ENCODE peak calls at places on chromosomes 5 and 9, in nine cellular contexts. One of them, this sample, is unnamed.

GRCh38 chr9:94935396-94935795 is 208.9 kb downstream of the AOPEP start:
- DNase-seq in upper lobe of right lung: no peak
- DNase-seq in transverse colon: no peak
- DNase-seq in lung: no peak
- DNase-seq in fibroblast of pulmonary artery: no peak
- DNase-seq in CD8-positive, alpha-beta T cell: no peak
- DNase-seq in WERI-Rb-1: no peak
- DNase-seq in brain microvascular endothelial cell: no peak
- DNase-seq in mucosa of descending colon: no peak
- DNase-seq in this sample: no peak

GRCh38 chr9:21828853-21829405 is 26.5 kb downstream of the MTAP start:
- DNase-seq in upper lobe of right lung: no peak
- DNase-seq in transverse colon: no peak
- DNase-seq in lung: no peak
- DNase-seq in fibroblast of pulmonary artery: no peak
- DNase-seq in CD8-positive, alpha-beta T cell: no peak
- DNase-seq in WERI-Rb-1: no peak
- DNase-seq in brain microvascular endothelial cell: no peak
- DNase-seq in mucosa of descending colon: no peak
- DNase-seq in this sample: no peak

GRCh38 chr5:159768243-159768642 is 148.0 kb upstream of the ADRA1B start:
- DNase-seq in upper lobe of right lung: no peak
- DNase-seq in transverse colon: no peak
- DNase-seq in lung: no peak
- DNase-seq in fibroblast of pulmonary artery: peak
- DNase-seq in CD8-positive, alpha-beta T cell: no peak
- DNase-seq in WERI-Rb-1: no peak
- DNase-seq in brain microvascular endothelial cell: no peak
- DNase-seq in mucosa of descending colon: no peak
- DNase-seq in this sample: no peak

GRCh38 chr5:146538441-146538840 is 22.5 kb upstream of the GPR151 start:
- DNase-seq in upper lobe of right lung: no peak
- DNase-seq in transverse colon: no peak
- DNase-seq in lung: no peak
- DNase-seq in fibroblast of pulmonary artery: no peak
- DNase-seq in CD8-positive, alpha-beta T cell: no peak
- DNase-seq in WERI-Rb-1: no peak
- DNase-seq in brain microvascular endothelial cell: no peak
- DNase-seq in mucosa of descending colon: no peak
- DNase-seq in this sample: no peak

GRCh38 chr5:74517700-74518099 is 122.8 kb downstream of the ENC1 start:
- DNase-seq in upper lobe of right lung: no peak
- DNase-seq in transverse colon: no peak
- DNase-seq in lung: no peak
- DNase-seq in fibroblast of pulmonary artery: peak
- DNase-seq in CD8-positive, alpha-beta T cell: no peak
- DNase-seq in WERI-Rb-1: no peak
- DNase-seq in brain microvascular endothelial cell: peak
- DNase-seq in mucosa of descending colon: no peak
- DNase-seq in this sample: peak

GRCh38 chr5:149839761-149840160 is 104.8 kb downstream of the PDE6A start:
- DNase-seq in upper lobe of right lung: no peak
- DNase-seq in transverse colon: no peak
- DNase-seq in lung: no peak
- DNase-seq in fibroblast of pulmonary artery: peak
- DNase-seq in CD8-positive, alpha-beta T cell: no peak
- DNase-seq in WERI-Rb-1: no peak
- DNase-seq in brain microvascular endothelial cell: no peak
- DNase-seq in mucosa of descending colon: no peak
- DNase-seq in this sample: no peak

GRCh38 chr9:101437806-101438232 is 2.2 kb upstream of the ALDOB start:
- DNase-seq in upper lobe of right lung: no peak
- DNase-seq in transverse colon: peak
- DNase-seq in lung: no peak
- DNase-seq in fibroblast of pulmonary artery: no peak
- DNase-seq in CD8-positive, alpha-beta T cell: no peak
- DNase-seq in WERI-Rb-1: no peak
- DNase-seq in brain microvascular endothelial cell: no peak
- DNase-seq in mucosa of descending colon: no peak
- DNase-seq in this sample: no peak

GRCh38 chr5:175253597-175253996 is 190.4 kb downstream of the DRD1 start:
- DNase-seq in upper lobe of right lung: no peak
- DNase-seq in transverse colon: no peak
- DNase-seq in lung: no peak
- DNase-seq in fibroblast of pulmonary artery: no peak
- DNase-seq in CD8-positive, alpha-beta T cell: no peak
- DNase-seq in WERI-Rb-1: no peak
- DNase-seq in brain microvascular endothelial cell: peak
- DNase-seq in mucosa of descending colon: no peak
- DNase-seq in this sample: no peak

GRCh38 chr5:52520171-52520570 is 267.5 kb upstream of the ITGA1 start:
- DNase-seq in upper lobe of right lung: no peak
- DNase-seq in transverse colon: no peak
- DNase-seq in lung: no peak
- DNase-seq in fibroblast of pulmonary artery: no peak
- DNase-seq in CD8-positive, alpha-beta T cell: no peak
- DNase-seq in WERI-Rb-1: no peak
- DNase-seq in brain microvascular endothelial cell: no peak
- DNase-seq in mucosa of descending colon: no peak
- DNase-seq in this sample: no peak

GRCh38 chr5:73150872-73151271 is 22.1 kb upstream of the TMEM174 start:
- DNase-seq in upper lobe of right lung: no peak
- DNase-seq in transverse colon: peak
- DNase-seq in lung: no peak
- DNase-seq in fibroblast of pulmonary artery: no peak
- DNase-seq in CD8-positive, alpha-beta T cell: no peak
- DNase-seq in WERI-Rb-1: no peak
- DNase-seq in brain microvascular endothelial cell: no peak
- DNase-seq in mucosa of descending colon: peak
- DNase-seq in this sample: no peak

GRCh38 chr9:107650321-107650720 is 160.8 kb upstream of the KLF4 start:
- DNase-seq in upper lobe of right lung: no peak
- DNase-seq in transverse colon: no peak
- DNase-seq in lung: no peak
- DNase-seq in fibroblast of pulmonary artery: no peak
- DNase-seq in CD8-positive, alpha-beta T cell: no peak
- DNase-seq in WERI-Rb-1: no peak
- DNase-seq in brain microvascular endothelial cell: peak
- DNase-seq in mucosa of descending colon: no peak
- DNase-seq in this sample: peak

GRCh38 chr9:87596862-87597261 is 99.2 kb downstream of the DAPK1 start:
- DNase-seq in upper lobe of right lung: peak
- DNase-seq in transverse colon: peak
- DNase-seq in lung: peak
- DNase-seq in fibroblast of pulmonary artery: peak
- DNase-seq in CD8-positive, alpha-beta T cell: no peak
- DNase-seq in WERI-Rb-1: no peak
- DNase-seq in brain microvascular endothelial cell: no peak
- DNase-seq in mucosa of descending colon: no peak
- DNase-seq in this sample: no peak

GRCh38 chr9:89183146-89183545 is 4.5 kb upstream of the SHC3 start:
- DNase-seq in upper lobe of right lung: no peak
- DNase-seq in transverse colon: no peak
- DNase-seq in lung: no peak
- DNase-seq in fibroblast of pulmonary artery: no peak
- DNase-seq in CD8-positive, alpha-beta T cell: no peak
- DNase-seq in WERI-Rb-1: no peak
- DNase-seq in brain microvascular endothelial cell: no peak
- DNase-seq in mucosa of descending colon: no peak
- DNase-seq in this sample: no peak
- TF ChIP-seq CTCF in upper lobe of right lung: no peak
- TF ChIP-seq CTCF in transverse colon: no peak
- TF ChIP-seq CTCF in lung: no peak
- TF ChIP-seq CTCF in fibroblast of pulmonary artery: no peak
- TF ChIP-seq CTCF in CD8-positive, alpha-beta T cell: no peak
- TF ChIP-seq CTCF in WERI-Rb-1: peak
- TF ChIP-seq CTCF in brain microvascular endothelial cell: peak
- TF ChIP-seq CTCF in mucosa of descending colon: no peak
- TF ChIP-seq CTCF in this sample: no peak

DNA sequence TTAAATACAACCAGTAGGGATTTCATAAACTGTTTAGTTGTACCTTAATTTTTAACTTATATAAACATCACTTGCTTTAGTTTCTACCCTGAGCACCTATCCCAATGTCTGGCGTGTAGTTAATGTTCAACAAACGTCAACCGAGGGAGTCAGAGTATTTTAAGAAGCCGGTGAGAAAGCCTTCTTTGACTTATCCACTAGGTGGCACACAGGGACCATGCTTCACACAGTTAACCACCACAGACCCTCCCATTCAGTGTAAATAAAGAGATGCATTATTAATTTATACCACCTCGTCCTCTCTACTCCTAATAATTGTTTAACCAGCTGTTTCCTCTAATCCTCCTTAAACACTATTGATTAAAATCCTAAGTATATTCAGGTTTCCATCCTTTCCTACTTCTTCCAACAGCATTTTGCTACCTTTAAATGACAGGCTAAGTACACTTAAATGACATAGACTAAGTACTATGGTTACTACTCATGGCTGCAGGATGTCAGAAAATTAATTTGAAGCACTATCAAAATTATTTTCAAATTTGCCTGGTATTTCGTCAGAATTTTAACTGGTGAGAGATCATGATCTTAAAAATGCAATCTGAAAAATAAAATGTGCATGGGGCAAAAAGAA is 2.3 kb downstream of the HAPLN1 start:
- DNase-seq in upper lobe of right lung: no peak
- DNase-seq in transverse colon: peak
- DNase-seq in lung: no peak
- DNase-seq in fibroblast of pulmonary artery: peak
- DNase-seq in CD8-positive, alpha-beta T cell: no peak
- DNase-seq in WERI-Rb-1: peak
- DNase-seq in brain microvascular endothelial cell: peak
- DNase-seq in mucosa of descending colon: no peak
- DNase-seq in this sample: peak
- H3K4me3 ChIP-seq in upper lobe of right lung: no peak
- H3K4me3 ChIP-seq in transverse colon: no peak
- H3K4me3 ChIP-seq in lung: no peak
- H3K4me3 ChIP-seq in fibroblast of pulmonary artery: no peak
- H3K4me3 ChIP-seq in CD8-positive, alpha-beta T cell: no peak
- H3K4me3 ChIP-seq in WERI-Rb-1: no peak
- H3K4me3 ChIP-seq in brain microvascular endothelial cell: no peak
- H3K4me3 ChIP-seq in mucosa of descending colon: no peak
- H3K4me3 ChIP-seq in this sample: no peak

GRCh38 chr9:110638381-110638954 is 30.1 kb upstream of the MUSK start:
- DNase-seq in upper lobe of right lung: no peak
- DNase-seq in transverse colon: no peak
- DNase-seq in lung: no peak
- DNase-seq in fibroblast of pulmonary artery: peak
- DNase-seq in CD8-positive, alpha-beta T cell: no peak
- DNase-seq in WERI-Rb-1: no peak
- DNase-seq in brain microvascular endothelial cell: no peak
- DNase-seq in mucosa of descending colon: no peak
- DNase-seq in this sample: no peak
- TF ChIP-seq CTCF in upper lobe of right lung: peak
- TF ChIP-seq CTCF in transverse colon: peak
- TF ChIP-seq CTCF in lung: peak
- TF ChIP-seq CTCF in fibroblast of pulmonary artery: peak
- TF ChIP-seq CTCF in CD8-positive, alpha-beta T cell: no peak
- TF ChIP-seq CTCF in WERI-Rb-1: no peak
- TF ChIP-seq CTCF in brain microvascular endothelial cell: peak
- TF ChIP-seq CTCF in mucosa of descending colon: no peak
- TF ChIP-seq CTCF in this sample: no peak

DNA sequence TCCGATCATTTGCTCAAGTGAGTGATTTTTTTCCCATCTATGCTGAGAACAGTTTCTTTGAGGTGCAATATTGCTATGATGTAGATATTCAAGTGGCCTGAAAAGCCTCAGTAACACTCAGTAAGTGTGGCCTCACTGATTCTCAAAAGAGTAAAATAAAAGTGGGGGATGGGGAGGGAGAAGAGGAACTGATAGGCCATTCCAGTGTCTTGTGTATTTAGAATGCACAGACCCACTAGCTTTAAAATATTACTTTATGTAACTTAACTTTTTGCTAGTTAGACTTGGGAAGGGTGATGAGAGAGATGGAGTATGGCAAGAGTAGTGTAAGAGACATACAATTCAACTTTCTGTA is 79.5 kb upstream of the ZNF608 start:
- DNase-seq in upper lobe of right lung: no peak
- DNase-seq in transverse colon: no peak
- DNase-seq in lung: no peak
- DNase-seq in fibroblast of pulmonary artery: no peak
- DNase-seq in CD8-positive, alpha-beta T cell: no peak
- DNase-seq in WERI-Rb-1: no peak
- DNase-seq in brain microvascular endothelial cell: no peak
- DNase-seq in mucosa of descending colon: no peak
- DNase-seq in this sample: no peak
- H3K4me3 ChIP-seq in upper lobe of right lung: no peak
- H3K4me3 ChIP-seq in transverse colon: no peak
- H3K4me3 ChIP-seq in lung: no peak
- H3K4me3 ChIP-seq in fibroblast of pulmonary artery: no peak
- H3K4me3 ChIP-seq in CD8-positive, alpha-beta T cell: no peak
- H3K4me3 ChIP-seq in WERI-Rb-1: no peak
- H3K4me3 ChIP-seq in brain microvascular endothelial cell: no peak
- H3K4me3 ChIP-seq in mucosa of descending colon: no peak
- H3K4me3 ChIP-seq in this sample: no peak

GRCh38 chr9:981491-981898 is 5.0 kb downstream of the DMRT3 start:
- DNase-seq in upper lobe of right lung: no peak
- DNase-seq in transverse colon: no peak
- DNase-seq in lung: no peak
- DNase-seq in fibroblast of pulmonary artery: no peak
- DNase-seq in CD8-positive, alpha-beta T cell: no peak
- DNase-seq in WERI-Rb-1: no peak
- DNase-seq in brain microvascular endothelial cell: no peak
- DNase-seq in mucosa of descending colon: no peak
- DNase-seq in this sample: no peak
- TF ChIP-seq CTCF in upper lobe of right lung: no peak
- TF ChIP-seq CTCF in transverse colon: no peak
- TF ChIP-seq CTCF in lung: no peak
- TF ChIP-seq CTCF in fibroblast of pulmonary artery: no peak
- TF ChIP-seq CTCF in CD8-positive, alpha-beta T cell: no peak
- TF ChIP-seq CTCF in WERI-Rb-1: no peak
- TF ChIP-seq CTCF in brain microvascular endothelial cell: peak
- TF ChIP-seq CTCF in mucosa of descending colon: no peak
- TF ChIP-seq CTCF in this sample: no peak

DNA sequence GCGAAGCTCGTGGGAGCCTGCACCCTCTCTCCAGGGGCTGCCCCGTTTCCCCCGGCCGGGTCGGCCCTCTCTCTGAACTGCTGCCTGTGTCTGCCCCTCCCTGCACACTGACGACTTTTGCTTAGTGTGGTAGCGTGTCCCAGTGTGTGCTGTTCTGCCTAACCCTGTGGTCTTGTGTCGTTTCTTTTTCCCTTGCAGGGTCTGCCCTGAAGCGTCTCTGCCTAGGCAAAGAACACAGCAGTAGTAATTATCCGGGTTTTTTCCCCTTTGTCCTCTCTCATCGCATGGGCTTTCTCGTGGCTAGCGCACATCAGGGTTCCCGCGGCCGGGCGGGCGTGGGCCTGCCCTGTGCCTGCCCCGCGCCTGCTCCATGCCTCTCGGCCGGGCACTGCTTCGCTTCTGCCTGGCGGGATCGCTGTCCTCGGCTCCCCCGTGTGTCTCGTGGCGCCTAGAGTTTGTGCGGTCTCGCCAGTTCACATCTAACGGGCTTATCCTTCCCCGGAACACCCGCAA is 122.7 kb downstream of the WNK2 start:
- DNase-seq in upper lobe of right lung: no peak
- DNase-seq in transverse colon: no peak
- DNase-seq in lung: no peak
- DNase-seq in fibroblast of pulmonary artery: no peak
- DNase-seq in CD8-positive, alpha-beta T cell: no peak
- DNase-seq in WERI-Rb-1: no peak
- DNase-seq in brain microvascular endothelial cell: no peak
- DNase-seq in mucosa of descending colon: peak
- DNase-seq in this sample: no peak
- H3K4me3 ChIP-seq in upper lobe of right lung: no peak
- H3K4me3 ChIP-seq in transverse colon: no peak
- H3K4me3 ChIP-seq in lung: no peak
- H3K4me3 ChIP-seq in fibroblast of pulmonary artery: no peak
- H3K4me3 ChIP-seq in CD8-positive, alpha-beta T cell: no peak
- H3K4me3 ChIP-seq in WERI-Rb-1: no peak
- H3K4me3 ChIP-seq in brain microvascular endothelial cell: no peak
- H3K4me3 ChIP-seq in mucosa of descending colon: no peak
- H3K4me3 ChIP-seq in this sample: no peak

This sample was measured in AG04449.